ENCODE peak calls at places on chromosomes 13 and 19, in five cellular contexts. One of them, this sample, is unnamed.

GRCh38 chr13:112877976-112878955 is 90.7 kb upstream of the MCF2L start:
- DNase-seq in astrocyte of the spinal cord: no peak
- DNase-seq in activated B cell treated with CpG ODN at 0.5 μM for 24 hours: no peak
- DNase-seq in PC-3: no peak
- DNase-seq in GM13977: no peak
- DNase-seq in this sample: no peak

GRCh38 chr13:113514844-113515243 is 24.3 kb upstream of the DCUN1D2 start:
- DNase-seq in activated B cell treated with CpG ODN at 0.5 μM for 24 hours: no peak
- DNase-seq in astrocyte of the spinal cord: no peak
- DNase-seq in GM13977: no peak
- DNase-seq in PC-3: no peak
- DNase-seq in this sample: no peak

GRCh38 chr13:109148243-109148642 is 518.8 kb downstream of the MYO16 start:
- DNase-seq in PC-3: peak
- DNase-seq in GM13977: no peak
- DNase-seq in astrocyte of the spinal cord: no peak
- DNase-seq in activated B cell treated with CpG ODN at 0.5 μM for 24 hours: no peak
- DNase-seq in this sample: no peak

GRCh38 chr19:367561-367960 is 23.0 kb upstream of the MIER2 start:
- DNase-seq in astrocyte of the spinal cord: no peak
- DNase-seq in GM13977: no peak
- DNase-seq in activated B cell treated with CpG ODN at 0.5 μM for 24 hours: no peak
- DNase-seq in PC-3: no peak
- DNase-seq in this sample: no peak

GRCh38 chr13:33174980-33175379 is 110.6 kb downstream of the STARD13 start:
- DNase-seq in astrocyte of the spinal cord: peak
- DNase-seq in PC-3: no peak
- DNase-seq in GM13977: no peak
- DNase-seq in activated B cell treated with CpG ODN at 0.5 μM for 24 hours: no peak
- DNase-seq in this sample: no peak

GRCh38 chr19:31261019-31261595 is 88.1 kb downstream of the TSHZ3 start:
- DNase-seq in GM13977: no peak
- DNase-seq in astrocyte of the spinal cord: no peak
- DNase-seq in PC-3: no peak
- DNase-seq in activated B cell treated with CpG ODN at 0.5 μM for 24 hours: no peak
- DNase-seq in this sample: no peak

GRCh38 chr13:42497798-42498197 is 76.2 kb upstream of the TNFSF11 start:
- DNase-seq in GM13977: peak
- DNase-seq in PC-3: peak
- DNase-seq in activated B cell treated with CpG ODN at 0.5 μM for 24 hours: no peak
- DNase-seq in astrocyte of the spinal cord: peak
- DNase-seq in this sample: peak

GRCh38 chr19:54162241-54162805 is 2.8 kb upstream of the LENG1 start:
- DNase-seq in PC-3: peak
- DNase-seq in GM13977: peak
- DNase-seq in astrocyte of the spinal cord: peak
- DNase-seq in activated B cell treated with CpG ODN at 0.5 μM for 24 hours: peak
- DNase-seq in this sample: peak

GRCh38 chr19:8311461-8312260 is 3.5 kb upstream of the CD320 start:
- DNase-seq in PC-3: peak
- DNase-seq in GM13977: no peak
- DNase-seq in astrocyte of the spinal cord: no peak
- DNase-seq in activated B cell treated with CpG ODN at 0.5 μM for 24 hours: no peak
- DNase-seq in this sample: no peak

GRCh38 chr19:355134-355533 is 10.5 kb upstream of the MIER2 start:
- DNase-seq in astrocyte of the spinal cord: no peak
- DNase-seq in GM13977: no peak
- DNase-seq in PC-3: peak
- DNase-seq in activated B cell treated with CpG ODN at 0.5 μM for 24 hours: no peak
- DNase-seq in this sample: no peak

DNA sequence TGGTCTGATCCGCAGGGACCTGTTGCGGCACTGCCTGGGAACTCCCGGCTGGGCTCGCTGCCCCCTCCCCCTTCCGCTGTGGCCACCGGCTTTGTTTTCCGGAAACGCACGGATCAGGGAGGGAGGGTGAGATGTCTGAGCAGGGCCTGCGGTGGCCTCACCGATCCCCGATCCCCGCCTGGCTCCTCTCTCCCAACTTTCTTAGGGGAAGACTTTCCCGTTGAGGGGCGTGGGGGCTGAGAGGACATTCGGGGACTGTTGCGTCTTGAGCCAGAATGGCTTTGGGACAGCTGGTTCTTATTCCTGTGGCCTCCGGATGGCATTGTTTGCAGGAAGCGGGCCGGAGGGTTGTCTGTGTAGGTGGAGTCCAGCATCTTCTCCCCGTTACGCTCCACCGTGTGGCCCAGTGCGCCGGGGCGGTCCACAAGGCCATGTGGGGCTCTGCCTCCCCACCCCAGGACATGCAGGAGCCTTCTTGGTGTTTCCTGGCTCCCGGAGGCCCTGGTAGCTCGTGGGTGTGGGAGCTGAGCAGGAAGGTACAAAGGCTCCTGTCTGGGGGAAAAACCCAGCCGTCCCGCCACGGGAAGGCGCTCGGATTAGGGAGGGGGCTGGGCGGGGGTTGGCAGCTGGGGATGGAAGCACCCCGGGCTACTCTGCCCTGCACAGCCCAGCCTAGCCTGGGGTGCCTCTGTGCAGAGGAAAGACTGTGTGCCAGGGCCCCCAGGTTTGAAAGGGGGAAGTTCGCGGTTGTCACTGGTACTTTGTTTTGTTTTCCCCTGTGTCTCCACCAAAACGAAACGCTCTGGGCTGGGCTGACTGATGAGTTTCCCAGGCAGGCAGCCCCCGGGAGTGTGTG is 1.3 kb downstream of the CSNK1G2 start:
- DNase-seq in PC-3: peak
- DNase-seq in astrocyte of the spinal cord: peak
- DNase-seq in activated B cell treated with CpG ODN at 0.5 μM for 24 hours: peak
- DNase-seq in GM13977: peak
- DNase-seq in this sample: peak
- TF ChIP-seq CTCF in PC-3: no peak
- TF ChIP-seq CTCF in astrocyte of the spinal cord: no peak
- TF ChIP-seq CTCF in activated B cell treated with CpG ODN at 0.5 μM for 24 hours: no peak
- TF ChIP-seq CTCF in GM13977: no peak
- TF ChIP-seq CTCF in this sample: no peak

GRCh38 chr19:18591735-18592385 is 3.3 kb downstream of the REX1BD start:
- DNase-seq in PC-3: no peak
- DNase-seq in GM13977: no peak
- DNase-seq in astrocyte of the spinal cord: no peak
- DNase-seq in activated B cell treated with CpG ODN at 0.5 μM for 24 hours: no peak
- DNase-seq in this sample: no peak

GRCh38 chr19:18587962-18588610 is 512 bp upstream of the REX1BD start:
- DNase-seq in astrocyte of the spinal cord: no peak
- DNase-seq in GM13977: no peak
- DNase-seq in PC-3: no peak
- DNase-seq in activated B cell treated with CpG ODN at 0.5 μM for 24 hours: no peak
- DNase-seq in this sample: no peak

GRCh38 chr19:18589380-18590272 is 1.0 kb downstream of the REX1BD start:
- DNase-seq in astrocyte of the spinal cord: peak
- DNase-seq in PC-3: peak
- DNase-seq in GM13977: peak
- DNase-seq in activated B cell treated with CpG ODN at 0.5 μM for 24 hours: no peak
- DNase-seq in this sample: peak

GRCh38 chr19:18588611-18589379 is at the start of gene REX1BD:
- DNase-seq in activated B cell treated with CpG ODN at 0.5 μM for 24 hours: peak
- DNase-seq in astrocyte of the spinal cord: peak
- DNase-seq in GM13977: peak
- DNase-seq in PC-3: peak
- DNase-seq in this sample: peak

GRCh38 chr19:18590273-18591272 is 2.0 kb downstream of the REX1BD start:
- DNase-seq in activated B cell treated with CpG ODN at 0.5 μM for 24 hours: no peak
- DNase-seq in GM13977: no peak
- DNase-seq in astrocyte of the spinal cord: peak
- DNase-seq in PC-3: no peak
- DNase-seq in this sample: no peak
- TF ChIP-seq CTCF in activated B cell treated with CpG ODN at 0.5 μM for 24 hours: no peak
- TF ChIP-seq CTCF in GM13977: no peak
- TF ChIP-seq CTCF in astrocyte of the spinal cord: peak
- TF ChIP-seq CTCF in PC-3: no peak
- TF ChIP-seq CTCF in this sample: no peak

GRCh38 chr19:52622261-52622660 is 15.9 kb downstream of the ZNF83 start:
- DNase-seq in activated B cell treated with CpG ODN at 0.5 μM for 24 hours: no peak
- DNase-seq in PC-3: no peak
- DNase-seq in astrocyte of the spinal cord: no peak
- DNase-seq in GM13977: no peak
- DNase-seq in this sample: no peak
- TF ChIP-seq CTCF in activated B cell treated with CpG ODN at 0.5 μM for 24 hours: no peak
- TF ChIP-seq CTCF in PC-3: peak
- TF ChIP-seq CTCF in astrocyte of the spinal cord: no peak
- TF ChIP-seq CTCF in GM13977: peak
- TF ChIP-seq CTCF in this sample: no peak

GRCh38 chr13:50511877-50512332 is 331.6 kb downstream of the DLEU7 start:
- DNase-seq in astrocyte of the spinal cord: no peak
- DNase-seq in PC-3: no peak
- DNase-seq in GM13977: no peak
- DNase-seq in activated B cell treated with CpG ODN at 0.5 μM for 24 hours: no peak
- DNase-seq in this sample: peak

GRCh38 chr13:50514249-50514648 is 329.2 kb downstream of the DLEU7 start:
- DNase-seq in PC-3: no peak
- DNase-seq in GM13977: no peak
- DNase-seq in astrocyte of the spinal cord: no peak
- DNase-seq in activated B cell treated with CpG ODN at 0.5 μM for 24 hours: no peak
- DNase-seq in this sample: no peak

GRCh38 chr13:50513528-50513863 is 330.0 kb downstream of the DLEU7 start:
- DNase-seq in activated B cell treated with CpG ODN at 0.5 μM for 24 hours: no peak
- DNase-seq in astrocyte of the spinal cord: no peak
- DNase-seq in PC-3: no peak
- DNase-seq in GM13977: no peak
- DNase-seq in this sample: no peak

GRCh38 chr13:50509771-50510441 is 333.6 kb downstream of the DLEU7 start:
- DNase-seq in GM13977: no peak
- DNase-seq in PC-3: no peak
- DNase-seq in astrocyte of the spinal cord: no peak
- DNase-seq in activated B cell treated with CpG ODN at 0.5 μM for 24 hours: no peak
- DNase-seq in this sample: no peak

GRCh38 chr13:50512602-50513527 is 330.6 kb downstream of the DLEU7 start:
- DNase-seq in GM13977: peak
- DNase-seq in activated B cell treated with CpG ODN at 0.5 μM for 24 hours: peak
- DNase-seq in astrocyte of the spinal cord: peak
- DNase-seq in PC-3: peak
- DNase-seq in this sample: peak
- TF ChIP-seq CTCF in GM13977: no peak
- TF ChIP-seq CTCF in activated B cell treated with CpG ODN at 0.5 μM for 24 hours: no peak
- TF ChIP-seq CTCF in astrocyte of the spinal cord: peak
- TF ChIP-seq CTCF in PC-3: no peak
- TF ChIP-seq CTCF in this sample: no peak

GRCh38 chr19:39412100-39412866 is at the start of gene PLEKHG2:
- DNase-seq in activated B cell treated with CpG ODN at 0.5 μM for 24 hours: peak
- DNase-seq in astrocyte of the spinal cord: peak
- DNase-seq in GM13977: peak
- DNase-seq in PC-3: peak
- DNase-seq in this sample: peak

GRCh38 chr19:39413269-39413902 is 917 bp downstream of the PLEKHG2 start:
- DNase-seq in PC-3: no peak
- DNase-seq in GM13977: peak
- DNase-seq in activated B cell treated with CpG ODN at 0.5 μM for 24 hours: peak
- DNase-seq in astrocyte of the spinal cord: peak
- DNase-seq in this sample: no peak

GRCh38 chr19:39415111-39416046 is 2.9 kb downstream of the PLEKHG2 start:
- DNase-seq in GM13977: no peak
- DNase-seq in activated B cell treated with CpG ODN at 0.5 μM for 24 hours: no peak
- DNase-seq in PC-3: no peak
- DNase-seq in astrocyte of the spinal cord: no peak
- DNase-seq in this sample: no peak

GRCh38 chr19:39412867-39413268 is 399 bp downstream of the PLEKHG2 start:
- DNase-seq in activated B cell treated with CpG ODN at 0.5 μM for 24 hours: no peak
- DNase-seq in GM13977: no peak
- DNase-seq in astrocyte of the spinal cord: no peak
- DNase-seq in PC-3: no peak
- DNase-seq in this sample: no peak

DNA sequence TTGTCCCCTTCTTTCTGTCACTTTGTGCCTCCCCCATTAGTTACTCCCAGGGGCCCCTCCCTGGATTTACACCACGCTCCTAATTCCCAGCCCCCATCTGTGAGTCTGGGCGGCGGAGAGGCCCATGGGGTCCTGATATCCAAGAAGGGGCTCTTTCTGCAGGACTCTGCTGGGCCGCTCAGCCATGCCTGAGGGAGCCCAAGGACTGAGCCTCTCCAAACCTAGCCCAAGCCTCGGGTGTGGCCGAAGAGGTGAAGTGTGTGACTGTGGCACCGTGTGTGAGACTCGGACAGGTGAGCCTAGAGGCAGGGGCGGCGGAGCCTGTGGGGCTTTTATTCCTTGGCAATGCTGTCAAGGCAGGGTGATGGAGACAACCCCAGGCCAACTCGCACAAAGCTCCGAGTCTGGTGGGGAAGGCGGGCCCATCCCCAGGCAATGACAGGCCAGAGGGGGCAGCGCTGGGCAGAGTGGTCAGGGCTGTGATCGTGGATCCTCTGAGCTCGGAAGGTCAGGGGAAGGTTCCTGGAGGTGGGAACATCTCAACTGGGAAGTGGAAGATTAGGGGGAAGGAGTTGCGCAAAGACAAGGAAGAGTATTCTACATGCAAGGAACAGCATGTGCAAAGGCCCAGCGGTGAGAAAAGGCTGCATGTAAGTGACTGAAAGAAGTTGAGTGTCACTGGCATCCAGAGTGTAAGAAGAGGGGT is 1.6 kb downstream of the PLEKHG2 start:
- DNase-seq in PC-3: no peak
- DNase-seq in GM13977: no peak
- DNase-seq in astrocyte of the spinal cord: no peak
- DNase-seq in activated B cell treated with CpG ODN at 0.5 μM for 24 hours: no peak
- DNase-seq in this sample: no peak
- TF ChIP-seq CTCF in PC-3: peak
- TF ChIP-seq CTCF in GM13977: peak
- TF ChIP-seq CTCF in astrocyte of the spinal cord: peak
- TF ChIP-seq CTCF in activated B cell treated with CpG ODN at 0.5 μM for 24 hours: no peak
- TF ChIP-seq CTCF in this sample: peak

DNA sequence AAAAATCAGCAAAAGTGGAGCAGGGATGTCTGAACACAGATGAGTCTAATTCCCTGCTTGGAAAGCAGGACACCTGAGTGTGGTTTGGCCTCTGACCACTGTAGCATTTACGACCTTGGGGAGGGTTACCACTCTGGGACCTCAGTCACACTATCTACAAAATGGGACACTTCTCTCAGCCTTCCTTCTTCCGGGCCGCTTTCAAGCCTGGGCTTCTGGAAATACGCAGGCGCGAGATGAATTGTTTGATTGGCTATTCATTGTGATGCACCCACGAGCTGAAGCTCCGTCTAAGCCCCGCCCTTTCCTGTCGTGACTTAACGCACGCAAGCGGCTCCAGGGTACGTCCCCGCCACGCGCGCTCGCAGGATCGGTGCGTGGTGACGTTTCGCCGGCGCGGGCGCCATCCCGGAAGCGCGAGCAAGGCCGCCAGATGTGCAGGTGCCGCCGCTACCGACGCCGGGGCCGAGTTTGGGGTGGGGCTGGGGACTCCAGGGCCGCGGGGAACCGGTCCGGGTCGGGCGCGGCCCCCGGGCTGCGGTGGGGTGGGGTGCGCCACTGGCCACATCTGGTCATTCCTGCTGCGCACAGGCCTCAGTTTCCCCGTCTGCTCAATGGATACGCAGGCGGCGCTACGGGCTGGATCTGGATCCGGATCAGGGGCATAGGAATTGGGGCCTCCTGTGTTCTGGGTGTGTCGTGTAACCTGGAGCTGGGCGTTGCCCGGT is at the start of gene KXD1:
- DNase-seq in PC-3: peak
- DNase-seq in astrocyte of the spinal cord: peak
- DNase-seq in GM13977: peak
- DNase-seq in activated B cell treated with CpG ODN at 0.5 μM for 24 hours: peak
- DNase-seq in this sample: peak
- TF ChIP-seq CTCF in PC-3: no peak
- TF ChIP-seq CTCF in astrocyte of the spinal cord: no peak
- TF ChIP-seq CTCF in GM13977: no peak
- TF ChIP-seq CTCF in activated B cell treated with CpG ODN at 0.5 μM for 24 hours: no peak
- TF ChIP-seq CTCF in this sample: no peak

GRCh38 chr19:27774827-27775226 is 1438.1 kb downstream of the UQCRFS1 start:
- DNase-seq in activated B cell treated with CpG ODN at 0.5 μM for 24 hours: no peak
- DNase-seq in astrocyte of the spinal cord: no peak
- DNase-seq in GM13977: no peak
- DNase-seq in PC-3: peak
- DNase-seq in this sample: no peak
- TF ChIP-seq CTCF in activated B cell treated with CpG ODN at 0.5 μM for 24 hours: no peak
- TF ChIP-seq CTCF in astrocyte of the spinal cord: peak
- TF ChIP-seq CTCF in GM13977: peak
- TF ChIP-seq CTCF in PC-3: peak
- TF ChIP-seq CTCF in this sample: no peak